ENCODE peak calls at places on chromosomes 13 and 19, in four cellular contexts. S, Y, R and F are unnamed samples.

GRCh38 chr19:19562665-19563347 is 24.7 kb downstream of the CILP2 start:
- DNase-seq in S (peak), Y (no peak), R (no peak), F (no peak)

GRCh38 chr19:18613589-18614234 is 1.0 kb downstream of the TMEM59L start:
- DNase-seq in S (no peak), R (no peak), Y (no peak), F (no peak)

GRCh38 chr13:114027046-114027760 is 53.3 kb upstream of the C13orf46 start:
- DNase-seq in Y (peak), S (no peak), R (no peak), F (no peak)

GRCh38 chr13:21034602-21035190 is 26.7 kb downstream of the LATS2 start:
- DNase-seq in Y (no peak), S (no peak), R (peak), F (no peak)

GRCh38 chr19:45767410-45767880 is 1.6 kb downstream of the SIX5 start:
- DNase-seq in R (no peak), Y (peak), S (no peak), F (no peak)

GRCh38 chr19:45164577-45165335 is 4.0 kb upstream of the NKPD1 start:
- DNase-seq in R (peak), Y (peak), S (no peak), F (no peak)

GRCh38 chr13:112185466-112185865 is 118.5 kb downstream of the SOX1 start:
- DNase-seq in S (no peak), Y (no peak), R (no peak), F (no peak)

GRCh38 chr13:50130686-50131051 is 115.4 kb downstream of the KCNRG start:
- DNase-seq in Y (peak), R (peak), S (no peak), F (no peak)

GRCh38 chr19:8515317-8515716 is 1.4 kb upstream of the ZNF414 start:
- DNase-seq in R (peak), S (peak), Y (no peak), F (no peak)

GRCh38 chr13:107866666-107867623 is 348.4 kb downstream of the LIG4 start:
- DNase-seq in R (no peak), Y (peak), S (no peak), F (no peak)

GRCh38 chr19:10920781-10921180 is 7.7 kb downstream of the YIPF2 start:
- DNase-seq in Y (no peak), R (no peak), S (no peak), F (no peak)

GRCh38 chr19:49448432-49448786 is 3.2 kb downstream of the PIH1D1 start:
- DNase-seq in S (no peak), R (no peak), Y (no peak), F (no peak)

GRCh38 chr13:20911037-20911436 is 8.5 kb upstream of the XPO4 start:
- DNase-seq in Y (no peak), S (no peak), R (no peak), F (no peak)

GRCh38 chr19:19554074-19555023 is 16.3 kb downstream of the CILP2 start:
- DNase-seq in S (peak), R (peak), Y (peak), F (no peak)

GRCh38 chr13:35978607-35979316 is 152.4 kb downstream of the DCLK1 start:
- DNase-seq in S (no peak), R (no peak), Y (no peak), F (no peak)

GRCh38 chr19:35212241-35212640 is 16.3 kb downstream of the FAM187B start:
- DNase-seq in S (no peak), R (no peak), Y (no peak), F (no peak)

GRCh38 chr13:27792393-27793218 is at the start of gene GSX1:
- DNase-seq in S (peak), R (peak), Y (peak), F (no peak)

GRCh38 chr19:8473652-8474476 is 28.6 kb downstream of the PRAM1 start:
- DNase-seq in S (no peak), Y (no peak), R (no peak), F (no peak)

GRCh38 chr19:47545061-47545948 is 27.6 kb downstream of the ZNF541 start:
- DNase-seq in Y (no peak), S (no peak), R (no peak), F (no peak)

GRCh38 chr19:34983786-34984185 is 16.3 kb upstream of the GRAMD1A start:
- DNase-seq in Y (peak), S (no peak), R (no peak), F (no peak)

GRCh38 chr19:27776020-27776419 is 1436.9 kb downstream of the UQCRFS1 start:
- DNase-seq in Y (no peak), S (no peak), R (no peak), F (no peak)